ENCODE peak calls at places on chromosomes 13 and 19, in four cellular contexts. One of them, this sample, is unnamed.

GRCh38 chr13:44873486-44873885 is 115.8 kb downstream of the NUFIP1 start:
- DNase-seq in BE2C: no peak
- DNase-seq in hypothalamus: no peak
- DNase-seq in stimulated activated CD4-positive, alpha-beta T cell treated with anti-CD3 and anti-CD28 coated beads, Interleukin-2, amount 100 ng/mL, for 48 hours: no peak
- DNase-seq in this sample: no peak

GRCh38 chr19:18450934-18451836 is 13.3 kb upstream of the ISYNA1 start:
- DNase-seq in stimulated activated CD4-positive, alpha-beta T cell treated with anti-CD3 and anti-CD28 coated beads, Interleukin-2, amount 100 ng/mL, for 48 hours: peak; percentile 95
- DNase-seq in hypothalamus: peak; percentile 81
- DNase-seq in BE2C: peak; percentile 92
- DNase-seq in this sample: no peak

GRCh38 chr19:13281567-13282291 is 131.5 kb downstream of the IER2 start:
- DNase-seq in hypothalamus: no peak
- DNase-seq in stimulated activated CD4-positive, alpha-beta T cell treated with anti-CD3 and anti-CD28 coated beads, Interleukin-2, amount 100 ng/mL, for 48 hours: no peak
- DNase-seq in BE2C: peak; percentile 49
- DNase-seq in this sample: no peak

GRCh38 chr13:41780736-41781708 is 179.9 kb downstream of the VWA8 start:
- DNase-seq in hypothalamus: no peak
- DNase-seq in BE2C: no peak
- DNase-seq in stimulated activated CD4-positive, alpha-beta T cell treated with anti-CD3 and anti-CD28 coated beads, Interleukin-2, amount 100 ng/mL, for 48 hours: no peak
- DNase-seq in this sample: peak; percentile 84

GRCh38 chr13:21674271-21675009 is 3.6 kb downstream of the FGF9 start:
- DNase-seq in hypothalamus: no peak
- DNase-seq in BE2C: no peak
- DNase-seq in stimulated activated CD4-positive, alpha-beta T cell treated with anti-CD3 and anti-CD28 coated beads, Interleukin-2, amount 100 ng/mL, for 48 hours: no peak
- DNase-seq in this sample: no peak

GRCh38 chr13:109783815-109784589 is 2.4 kb downstream of the IRS2 start:
- DNase-seq in BE2C: peak; percentile 63
- DNase-seq in stimulated activated CD4-positive, alpha-beta T cell treated with anti-CD3 and anti-CD28 coated beads, Interleukin-2, amount 100 ng/mL, for 48 hours: no peak
- DNase-seq in hypothalamus: no peak
- DNase-seq in this sample: no peak

GRCh38 chr13:49690990-49691886 is at the start of gene EBPL:
- DNase-seq in BE2C: peak; percentile 98
- DNase-seq in hypothalamus: peak; percentile 83
- DNase-seq in stimulated activated CD4-positive, alpha-beta T cell treated with anti-CD3 and anti-CD28 coated beads, Interleukin-2, amount 100 ng/mL, for 48 hours: peak; percentile 88
- DNase-seq in this sample: no peak

GRCh38 chr13:99083976-99084375 is 106.1 kb upstream of the DOCK9 start:
- DNase-seq in stimulated activated CD4-positive, alpha-beta T cell treated with anti-CD3 and anti-CD28 coated beads, Interleukin-2, amount 100 ng/mL, for 48 hours: no peak
- DNase-seq in BE2C: no peak
- DNase-seq in hypothalamus: no peak
- DNase-seq in this sample: no peak

GRCh38 chr13:58933475-58933874 is 1230.3 kb downstream of the DIAPH3 start:
- DNase-seq in hypothalamus: no peak
- DNase-seq in stimulated activated CD4-positive, alpha-beta T cell treated with anti-CD3 and anti-CD28 coated beads, Interleukin-2, amount 100 ng/mL, for 48 hours: no peak
- DNase-seq in BE2C: no peak
- DNase-seq in this sample: no peak

GRCh38 chr19:3866798-3867638 is 1.8 kb downstream of the ZFR2 start:
- DNase-seq in BE2C: no peak
- DNase-seq in hypothalamus: no peak
- DNase-seq in stimulated activated CD4-positive, alpha-beta T cell treated with anti-CD3 and anti-CD28 coated beads, Interleukin-2, amount 100 ng/mL, for 48 hours: no peak
- DNase-seq in this sample: no peak

GRCh38 chr19:1395194-1396018 is 5.9 kb downstream of the GAMT start:
- DNase-seq in BE2C: peak; percentile 70
- DNase-seq in stimulated activated CD4-positive, alpha-beta T cell treated with anti-CD3 and anti-CD28 coated beads, Interleukin-2, amount 100 ng/mL, for 48 hours: no peak
- DNase-seq in hypothalamus: no peak
- DNase-seq in this sample: no peak

GRCh38 chr13:87274209-87274819 is 396.9 kb upstream of the SLITRK5 start:
- DNase-seq in BE2C: peak; percentile 59
- DNase-seq in stimulated activated CD4-positive, alpha-beta T cell treated with anti-CD3 and anti-CD28 coated beads, Interleukin-2, amount 100 ng/mL, for 48 hours: peak; percentile 17
- DNase-seq in hypothalamus: no peak
- DNase-seq in this sample: no peak

GRCh38 chr19:15869109-15869555 is 28.7 kb downstream of the CYP4F2 start:
- DNase-seq in hypothalamus: no peak
- DNase-seq in stimulated activated CD4-positive, alpha-beta T cell treated with anti-CD3 and anti-CD28 coated beads, Interleukin-2, amount 100 ng/mL, for 48 hours: peak; percentile 30
- DNase-seq in BE2C: peak; percentile 28
- DNase-seq in this sample: no peak

GRCh38 chr13:26872444-26873173 is 112.0 kb upstream of the GPR12 start:
- DNase-seq in BE2C: peak; percentile 75
- DNase-seq in stimulated activated CD4-positive, alpha-beta T cell treated with anti-CD3 and anti-CD28 coated beads, Interleukin-2, amount 100 ng/mL, for 48 hours: peak; percentile 46
- DNase-seq in hypothalamus: peak; percentile 30
- DNase-seq in this sample: no peak

GRCh38 chr19:52904052-52904451 is 6.6 kb upstream of the ZNF320 start:
- DNase-seq in hypothalamus: no peak
- DNase-seq in BE2C: no peak
- DNase-seq in stimulated activated CD4-positive, alpha-beta T cell treated with anti-CD3 and anti-CD28 coated beads, Interleukin-2, amount 100 ng/mL, for 48 hours: no peak
- DNase-seq in this sample: no peak

GRCh38 chr13:26965976-26966375 is 205.4 kb upstream of the GPR12 start:
- DNase-seq in hypothalamus: no peak
- DNase-seq in stimulated activated CD4-positive, alpha-beta T cell treated with anti-CD3 and anti-CD28 coated beads, Interleukin-2, amount 100 ng/mL, for 48 hours: no peak
- DNase-seq in BE2C: peak; percentile 74
- DNase-seq in this sample: no peak